ENCODE peak calls at places on chromosomes 16 and 17, in four cellular contexts. B is body of pancreas, W is A549, S is ovary. E is an unnamed sample. For H3K4me1, the result is how much of the 10 kb centered on the place peaks cover.

GRCh38 chr16:2500937-2501750 is 12.6 kb upstream of the ATP6V0C start:
- DNase-seq in S (peak), W (peak), B (peak), E (peak)

GRCh38 chr17:68248199-68248825 is 469 bp downstream of the AMZ2 start:
- DNase-seq in S (no peak), B (peak), W (peak), E (no peak)

GRCh38 chr16:20624882-20625807 is 49.0 kb upstream of the ACSM2B start:
- DNase-seq in B (no peak), S (no peak), W (no peak), E (no peak)

GRCh38 chr16:50266337-50267091 is at the start of gene ADCY7:
- DNase-seq in S (peak), W (no peak), B (peak), E (peak)

GRCh38 chr16:76125871-76126270 is 151.3 kb upstream of the CNTNAP4 start:
- DNase-seq in S (no peak), B (no peak), W (no peak), E (no peak)

GRCh38 chr16:76749780-76750375 is 441.1 kb upstream of the MON1B start:
- DNase-seq in S (no peak), B (no peak), W (no peak), E (no peak)

GRCh38 chr16:84278968-84279367 is 15.7 kb upstream of the WFDC1 start:
- DNase-seq in W (no peak), B (no peak), S (no peak), E (no peak)

GRCh38 chr17:40813804-40814203 is 8.6 kb downstream of the KRT10 start:
- DNase-seq in W (no peak), S (no peak), B (no peak), E (no peak)

GRCh38 chr16:12348733-12349704 is 372.5 kb downstream of the SNX29 start:
- DNase-seq in S (no peak), W (no peak), B (no peak), E (no peak)

GRCh38 chr17:66580601-66581385 is 254.1 kb upstream of the CACNG5 start:
- DNase-seq in S (no peak), W (no peak), B (peak), E (no peak)

GRCh38 chr16:85029981-85030381 is 2.4 kb downstream of the KIAA0513 start:
- DNase-seq in B (peak), S (peak), W (no peak), E (no peak)

GRCh38 chr17:50476545-50477315 is 1.9 kb upstream of the RSAD1 start:
- DNase-seq in B (peak), S (no peak), W (no peak), E (no peak)

GRCh38 chr17:2977157-2977556 is 86.2 kb downstream of the OR1D5 start:
- DNase-seq in W (no peak), S (no peak), B (no peak), E (no peak)

GRCh38 chr16:59698341-59698979 is 964.3 kb upstream of the GOT2 start:
- DNase-seq in W (no peak), B (no peak), S (no peak), E (no peak)

GRCh38 chr17:20825539-20825938 is 217.3 kb downstream of the USP22 start:
- DNase-seq in S (no peak), W (no peak), B (no peak), E (no peak)

GRCh38 chr17:14840616-14841231 is 424.4 kb downstream of the PMP22 start:
- DNase-seq in S (no peak), W (no peak), B (no peak), E (no peak)

GRCh38 chr17:67421869-67422273 is 44.8 kb downstream of the PITPNC1 start:
- DNase-seq in B (peak), S (no peak), W (peak), E (peak)

GRCh38 chr17:47856830-47857229 is 5.9 kb upstream of the SP6 start:
- DNase-seq in S (no peak), B (no peak), W (no peak), E (no peak)

GRCh38 chr17:41060052-41060604 is at the start of gene KRTAP2-3:
- DNase-seq in W (peak), S (no peak), B (no peak), E (peak)

GRCh38 chr16:84785843-84786538 is 33.8 kb upstream of the CRISPLD2 start:
- DNase-seq in B (peak), S (peak), W (no peak), E (no peak)

GRCh38 chr17:73902416-73903181 is 258.4 kb upstream of the SDK2 start:
- DNase-seq in W (no peak), B (peak), S (no peak), E (no peak)

GRCh38 chr16:54370653-54371052 is 84.1 kb upstream of the IRX3 start:
- DNase-seq in W (no peak), B (no peak), S (no peak), E (no peak)

GRCh38 chr16:48901712-48902374 is 291.9 kb upstream of the N4BP1 start:
- DNase-seq in B (no peak), W (no peak), S (no peak), E (no peak)

GRCh38 chr16:88857728-88858339 is 907 bp downstream of the TRAPPC2L start:
- DNase-seq in S (peak), B (peak), W (peak), E (no peak)

GRCh38 chr16:55367796-55368195 is 43.8 kb downstream of the IRX6 start:
- DNase-seq in B (no peak), W (no peak), S (no peak), E (no peak)

GRCh38 chr16:26667271-26667703 is 399.4 kb upstream of the C16orf82 start:
- DNase-seq in B (no peak), W (no peak), S (no peak), E (no peak)

GRCh38 chr16:58717994-58718393 is 16.1 kb downstream of the GOT2 start:
- DNase-seq in S (no peak), W (no peak), B (no peak), E (no peak)

GRCh38 chr17:27792095-27792494 is 8.2 kb downstream of the NOS2 start:
- DNase-seq in S (no peak), B (no peak), W (no peak), E (no peak)

GRCh38 chr17:41687828-41688640 is 651 bp upstream of the EIF1 start:
- DNase-seq in W (no peak), B (peak), S (peak), E (no peak)

GRCh38 chr16:56366945-56367344 is 58.4 kb downstream of the AMFR start:
- DNase-seq in W (no peak), S (peak), B (no peak), E (no peak)

GRCh38 chr16:17389392-17389791 is 81.4 kb downstream of the XYLT1 start:
- DNase-seq in S (no peak), W (no peak), B (no peak), E (no peak)

GRCh38 chr17:14699569-14700190 is 398.8 kb downstream of the HS3ST3B1 start:
- DNase-seq in S (no peak), W (peak), B (no peak), E (no peak)

GRCh38 chr17:59266748-59267147 is 46.4 kb downstream of the GDPD1 start:
- DNase-seq in W (no peak), S (no peak), B (no peak), E (no peak)

GRCh38 chr17:27756467-27757371 is 43.6 kb downstream of the NOS2 start:
- DNase-seq in B (peak), W (peak), S (peak), E (no peak)

GRCh38 chr16:88013091-88013609 is 61.9 kb downstream of the BANP start:
- DNase-seq in B (no peak), S (no peak), W (no peak), E (no peak)

GRCh38 chr17:65530985-65531507 is 30.4 kb downstream of the AXIN2 start:
- DNase-seq in B (no peak), S (no peak), W (no peak), E (no peak)

GRCh38 chr16:83973077-83973476 is 5.0 kb downstream of the NECAB2 start:
- DNase-seq in B (no peak), S (no peak), W (no peak), E (no peak)

GRCh38 chr17:29612404-29613370 is 10.0 kb downstream of the CORO6 start:
- DNase-seq in W (no peak), B (no peak), S (no peak), E (peak)
- H3K4me1 ChIP-seq in W (under half), B (under half), S (under half), E (under half)

DNA sequence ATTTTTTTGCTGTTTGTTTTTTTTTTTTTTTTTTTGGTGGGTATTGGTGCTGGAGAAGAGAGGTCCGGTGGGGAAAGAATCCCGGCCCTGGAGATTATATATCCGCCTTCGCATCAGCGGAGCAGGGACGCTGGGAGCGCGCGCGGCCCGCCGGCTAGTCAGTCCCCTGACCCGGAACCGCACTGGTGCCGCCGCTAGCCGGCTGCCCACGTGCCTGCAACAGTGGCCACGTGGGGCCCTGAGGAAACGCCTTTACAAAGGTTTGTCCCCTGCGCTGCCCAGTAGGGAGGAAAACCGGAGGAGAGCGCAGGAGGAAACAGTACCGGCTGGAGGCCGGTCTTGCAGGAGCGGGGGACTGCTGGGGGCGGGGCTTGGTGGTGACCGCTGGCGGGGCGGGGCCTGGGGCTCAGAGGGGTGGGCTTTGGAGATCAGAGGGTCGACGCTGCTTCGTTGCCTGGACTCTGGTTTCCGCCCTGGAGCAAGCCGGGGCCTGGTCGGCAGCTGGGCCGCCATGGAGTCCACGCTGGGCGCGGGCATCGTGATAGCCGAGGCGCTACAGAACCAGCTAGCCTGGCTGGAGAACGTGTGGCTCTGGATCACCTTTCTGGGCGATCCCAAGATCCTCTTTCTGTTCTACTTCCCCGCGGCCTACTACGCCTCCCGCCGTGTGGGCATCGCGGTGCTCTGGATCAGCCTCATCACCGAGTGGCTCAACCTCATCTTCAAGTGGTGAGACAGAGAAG is at the start of gene G6PC3:
- DNase-seq in B (peak), S (peak), W (peak), E (peak)
- TF ChIP-seq CTCF in B (no peak), S (peak), W (no peak), E (no peak)

DNA sequence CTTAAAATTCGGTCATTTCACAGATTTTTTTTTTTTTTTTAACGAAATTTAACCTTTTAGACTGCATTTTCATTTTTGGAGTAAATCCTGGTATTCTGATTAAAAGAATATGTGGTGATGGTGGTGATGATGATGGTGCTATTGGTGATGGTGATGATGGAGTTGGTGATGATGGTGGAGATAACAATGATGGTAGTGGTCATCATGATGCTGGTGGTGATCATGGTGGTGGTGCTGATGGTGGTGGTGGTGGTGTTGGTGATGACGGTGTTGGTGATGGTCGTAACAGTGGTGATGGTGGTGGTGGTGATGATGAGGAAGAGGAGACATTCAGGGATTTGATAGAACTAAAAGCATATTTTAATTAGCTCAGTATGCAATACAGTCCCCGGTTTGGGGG is 84.0 kb downstream of the TNRC6C start:
- DNase-seq in B (no peak), W (no peak), S (no peak), E (no peak)
- H3K4me3 ChIP-seq in B (no peak), W (no peak), S (no peak), E (no peak)

GRCh38 chr17:1496814-1497325 is 4.4 kb upstream of the MYO1C start:
- DNase-seq in S (no peak), B (no peak), W (no peak), E (no peak)

GRCh38 chr17:1495265-1495664 is 2.8 kb upstream of the MYO1C start:
- DNase-seq in B (no peak), W (no peak), S (no peak), E (no peak)

GRCh38 chr17:1494736-1495253 is 2.3 kb upstream of the MYO1C start:
- DNase-seq in S (no peak), B (no peak), W (no peak), E (no peak)

GRCh38 chr17:1498869-1499268 is 6.4 kb upstream of the MYO1C start:
- DNase-seq in B (no peak), S (no peak), W (no peak), E (no peak)

DNA sequence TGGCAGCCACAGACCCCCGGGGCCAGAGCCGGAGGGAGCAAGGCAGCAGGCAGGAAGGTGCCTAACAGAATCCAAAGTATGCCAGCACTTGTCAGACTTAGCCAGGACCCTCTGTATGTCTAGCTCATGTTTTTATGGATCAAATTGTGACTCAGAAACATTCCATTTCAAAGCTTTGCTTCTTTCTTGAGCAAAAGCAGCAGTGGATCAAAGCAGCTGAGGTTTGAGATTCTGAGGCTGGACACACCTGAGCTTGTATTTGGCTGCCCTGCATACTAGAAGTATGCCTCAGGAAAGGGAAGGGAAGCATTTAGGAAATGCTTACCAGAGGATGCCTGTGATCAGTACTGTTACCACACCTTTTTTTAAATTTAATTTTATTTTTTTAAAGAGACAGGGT is 5.7 kb upstream of the MYO1C start:
- DNase-seq in S (no peak), B (no peak), W (no peak), E (no peak)
- H3K4me1 ChIP-seq in S (under half), B (under half), W (under half), E (under half)

DNA sequence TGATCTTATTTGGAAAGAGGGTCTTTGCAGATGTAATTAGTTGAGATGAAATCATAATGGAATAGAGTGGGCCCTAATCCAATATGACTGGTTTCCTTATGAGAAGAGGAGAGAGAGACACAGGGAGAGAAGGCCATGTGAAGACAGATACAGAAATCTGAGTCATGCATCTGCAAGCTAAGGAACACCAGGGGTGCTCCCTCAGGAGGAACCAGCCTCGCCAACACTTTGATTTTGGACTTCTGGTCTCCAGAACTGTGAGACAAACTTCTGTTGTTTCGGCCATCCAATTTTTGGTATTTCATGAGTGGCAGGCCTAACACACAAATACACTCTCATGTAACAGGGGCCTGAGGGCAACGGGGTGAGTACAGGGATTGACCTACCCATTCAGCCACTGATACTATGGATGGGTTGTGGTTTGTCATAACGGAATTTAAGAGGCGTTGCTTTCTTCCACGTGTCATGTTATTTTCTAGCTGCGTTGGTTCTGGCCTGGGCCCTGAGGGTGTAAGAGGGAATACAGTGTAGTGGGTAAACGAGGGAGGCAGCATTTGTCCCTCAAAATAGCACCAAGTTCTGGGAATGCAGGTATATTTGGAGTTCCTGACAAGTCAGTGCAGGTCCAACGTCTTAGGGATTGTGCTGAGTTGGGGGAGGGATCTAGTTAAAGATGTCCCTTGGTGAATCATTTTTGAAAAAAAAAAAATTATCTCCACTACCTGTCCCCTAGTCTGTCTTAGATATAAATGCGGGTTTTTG is 17.7 kb downstream of the PLCG2 start:
- DNase-seq in B (no peak), S (no peak), W (no peak), E (no peak)
- TF ChIP-seq CTCF in B (no peak), S (no peak), W (no peak), E (no peak)